ENCODE peak calls at places on chromosome 21, in eight cellular contexts. D is activated T-helper 1 cell treated with anti-CD3 and anti-CD28 coated beads, Interleukin-2, amount 50 U/mL, for 16 hours; N is upper lobe of right lung; E is T-helper 22 cell; P is CD8-positive, alpha-beta memory T cell; Z is RWPE2; V is AML-193; C is stimulated activated CD8-positive, alpha-beta memory T cell treated with anti-CD3 and anti-CD28 coated beads, Interleukin-4, amount 100 ng/mL, for 4 hours. Q is an unnamed sample.

GRCh38 chr21:16713331-16714114 is 799.3 kb upstream of the CXADR start:
- DNase-seq in D (no peak), N (no peak), E (no peak), P (no peak), Z (no peak), V (no peak), C (no peak), Q (no peak)

GRCh38 chr21:27719226-27719625 is 752.3 kb upstream of the ADAMTS5 start:
- DNase-seq in D (no peak), N (no peak), E (no peak), P (no peak), Z (no peak), V (no peak), C (no peak), Q (no peak)

GRCh38 chr21:36347278-36347961 is 27.4 kb downstream of the MORC3 start:
- DNase-seq in D (no peak), N (no peak), E (no peak), P (no peak), Z (no peak), V (no peak), C (no peak), Q (no peak)

GRCh38 chr21:46357684-46358425 is 33.9 kb downstream of the PCNT start:
- DNase-seq in D (no peak), N (no peak), E (no peak), P (no peak), Z (no peak), V (no peak), C (no peak), Q (no peak)

GRCh38 chr21:30592140-30592539 is at the start of gene KRTAP6-3:
- DNase-seq in D (no peak), N (no peak), E (no peak), P (no peak), Z (no peak), V (no peak), C (no peak), Q (no peak)

GRCh38 chr21:31111093-31111492 is 72.8 kb upstream of the KRTAP19-8 start:
- DNase-seq in D (no peak), N (no peak), E (no peak), P (no peak), Z (no peak), V (no peak), C (no peak), Q (no peak)

GRCh38 chr21:16768096-16768495 is 744.7 kb upstream of the CXADR start:
- DNase-seq in D (no peak), N (no peak), E (no peak), P (no peak), Z (no peak), V (no peak), C (no peak), Q (no peak)

GRCh38 chr21:44454747-44455523 is at the start of gene LRRC3:
- DNase-seq in D (peak), N (peak), E (peak), P (peak), Z (peak), V (peak), C (peak), Q (no peak)

GRCh38 chr21:46268371-46268770 is 17.0 kb downstream of the MCM3AP start:
- DNase-seq in D (no peak), N (no peak), E (no peak), P (no peak), Z (no peak), V (no peak), C (no peak), Q (no peak)

GRCh38 chr21:37072239-37072987 is 458 bp downstream of the PIGP start:
- DNase-seq in D (peak), N (peak), E (peak), P (peak), Z (peak), V (peak), C (no peak), Q (peak)

GRCh38 chr21:37815893-37816292 is 100.4 kb downstream of the KCNJ6 start:
- DNase-seq in D (no peak), N (no peak), E (no peak), P (no peak), Z (no peak), V (no peak), C (no peak), Q (no peak)

GRCh38 chr21:42799516-42799915 is 79.8 kb downstream of the WDR4 start:
- DNase-seq in D (no peak), N (no peak), E (no peak), P (no peak), Z (no peak), V (no peak), C (no peak), Q (no peak)

GRCh38 chr21:42513985-42514882 is 582 bp downstream of the SLC37A1 start:
- DNase-seq in D (peak), N (peak), E (peak), P (peak), Z (no peak), V (peak), C (peak), Q (peak)

GRCh38 chr21:43333301-43334062 is 93.4 kb downstream of the SIK1 start:
- DNase-seq in D (no peak), N (peak), E (no peak), P (no peak), Z (peak), V (no peak), C (no peak), Q (no peak)

GRCh38 chr21:24032709-24033232 is 1574.5 kb downstream of the MRPL39 start:
- DNase-seq in D (no peak), N (no peak), E (no peak), P (no peak), Z (no peak), V (no peak), C (no peak), Q (no peak)

GRCh38 chr21:41358193-41359166 is 3.3 kb upstream of the MX2 start:
- DNase-seq in D (no peak), N (no peak), E (no peak), P (no peak), Z (no peak), V (no peak), C (no peak), Q (no peak)